ENCODE peak calls at places on chromosomes 2 and 18, in eight cellular contexts. G is stimulated activated CD4-positive, alpha-beta T cell treated with anti-CD3 and anti-CD28 coated beads, Interleukin-1b, Interleukin-23, amount 100 ng/mL, for 1 hour; P is putamen; I is iPS-NIHi11; B is M059J; D is NCI-H1105; H is ovary; W is EL. L is an unnamed sample.
A peak's percentile ranks its signal among the peaks of the same experiment; 100 is the strongest.

GRCh38 chr2:85183078-85183477 is 49.9 kb downstream of the TCF7L1 start:
- DNase-seq in H (no peak), G (no peak), I (no peak), D (no peak), B (no peak), W (no peak), P (no peak), L (no peak)

GRCh38 chr2:240786871-240787311 is 33.1 kb downstream of the KIF1A start:
- DNase-seq in I (no peak), D (no peak), W (no peak), H (no peak), B (no peak), P (no peak), G (no peak), L (no peak)

GRCh38 chr18:8552151-8552550 is 57.1 kb upstream of the RAB12 start:
- DNase-seq in W (no peak), I (no peak), G (no peak), H (no peak), B (no peak), P (no peak), D (no peak), L (no peak)

GRCh38 chr2:46032996-46033395 is 264.2 kb upstream of the EPAS1 start:
- DNase-seq in W (no peak), P (no peak), H (no peak), G (no peak), D (no peak), B (peak; percentile 32), I (no peak), L (no peak)

GRCh38 chr2:105325389-105325963 is 4.1 kb downstream of the TGFBRAP1 start:
- DNase-seq in G (no peak), I (no peak), D (no peak), P (no peak), W (peak; percentile 86), H (no peak), B (peak; percentile 72), L (no peak)

GRCh38 chr2:186645999-186646398 is 47.9 kb upstream of the FAM171B start:
- DNase-seq in P (no peak), I (no peak), B (no peak), W (peak; percentile 7), G (no peak), D (no peak), H (no peak), L (no peak)

GRCh38 chr18:42392416-42392815 is 437.4 kb downstream of the PIK3C3 start:
- DNase-seq in B (no peak), G (no peak), W (no peak), I (no peak), H (no peak), P (no peak), D (no peak), L (no peak)

GRCh38 chr2:119681868-119682220 is 2.8 kb downstream of the TMEM177 start:
- DNase-seq in I (no peak), P (no peak), H (no peak), G (no peak), B (no peak), W (no peak), D (no peak), L (no peak)

GRCh38 chr18:8006979-8007378 is 439.9 kb downstream of the PTPRM start:
- DNase-seq in I (no peak), P (no peak), B (no peak), W (no peak), G (no peak), H (no peak), D (no peak), L (no peak)

GRCh38 chr2:190466819-190467444 is 58.8 kb downstream of the MFSD6 start:
- DNase-seq in B (peak; percentile 84), H (no peak), W (no peak), G (no peak), I (no peak), P (no peak), D (peak; percentile 61), L (peak; percentile 70)

GRCh38 chr2:106208874-106209273 is 14.8 kb upstream of the UXS1 start:
- DNase-seq in H (no peak), G (no peak), W (no peak), B (no peak), I (no peak), D (no peak), P (no peak), L (no peak)

GRCh38 chr18:7111134-7111533 is 6.5 kb downstream of the LAMA1 start:
- DNase-seq in B (no peak), W (no peak), I (no peak), D (no peak), P (no peak), H (no peak), G (no peak), L (no peak)

GRCh38 chr2:216118474-216118873 is 9.3 kb downstream of the XRCC5 start:
- DNase-seq in G (no peak), I (no peak), H (no peak), P (no peak), W (no peak), D (no peak), B (no peak), L (no peak)

GRCh38 chr2:147715807-147716206 is 129.0 kb upstream of the ACVR2A start:
- DNase-seq in W (peak; percentile 38), P (no peak), G (no peak), I (no peak), H (no peak), D (no peak), B (no peak), L (no peak)

GRCh38 chr2:191643425-191643824 is 34.5 kb upstream of the NABP1 start:
- DNase-seq in H (no peak), W (no peak), P (no peak), B (no peak), I (no peak), G (no peak), D (no peak), L (no peak)

GRCh38 chr2:42917374-42918017 is 125.1 kb upstream of the HAAO start:
- DNase-seq in W (peak; percentile 94), I (no peak), P (no peak), H (no peak), D (no peak), G (no peak), B (peak; percentile 46), L (peak; percentile 68)

L was measured in NCI-H2029.